ENCODE peak calls at places on chromosomes 3 and 15, in nine cellular contexts. Q is kidney glomerular epithelial cell; X is AG10803; L is astrocyte; W is activated CD4-positive, alpha-beta memory T cell treated with anti-CD3 and anti-CD28 coated beads for 36 hours; D is activated CD8-positive, alpha-beta T cell treated with anti-CD3 and anti-CD28 coated beads for 36 hours; Y is activated naive CD8-positive, alpha-beta T cell treated with anti-CD3 and anti-CD28 coated beads, Interleukin-2, amount 10 ng/mL, durations not matched to agents 7 days and 5 days; O is T-helper 9 cell; A is endothelial cell. P is an unnamed sample.

GRCh38 chr3:184354740-184355139 is 6.7 kb downstream of the CLCN2 start:
- DNase-seq in Q (no peak), X (no peak), L (no peak), W (no peak), D (no peak), Y (no peak), O (no peak), A (no peak), P (no peak)

GRCh38 chr15:44710236-44711088 is 661 bp downstream of the PATL2 start:
- DNase-seq in Q (no peak), X (peak; percentile 22), L (peak; percentile 22), W (peak; percentile 59), D (peak; percentile 67), Y (no peak), O (no peak), A (no peak), P (no peak)

GRCh38 chr3:194312743-194313281 is 38.3 kb downstream of the CPN2 start:
- DNase-seq in Q (peak; percentile 90), X (peak; percentile 80), L (peak; percentile 85), W (peak; percentile 16), D (no peak), Y (peak; percentile 28), O (no peak), A (no peak), P (no peak)

GRCh38 chr3:179069762-179070390 is 1.7 kb downstream of the ZMAT3 start:
- DNase-seq in Q (peak; percentile 11), X (peak; percentile 68), L (peak; percentile 47), W (no peak), D (no peak), Y (no peak), O (no peak), A (no peak), P (no peak)

GRCh38 chr3:67640023-67640660 is 14.3 kb downstream of the SUCLG2 start:
- DNase-seq in Q (no peak), X (no peak), L (peak; percentile 25), W (no peak), D (no peak), Y (no peak), O (no peak), A (no peak), P (no peak)

GRCh38 chr3:50627407-50628051 is 10.6 kb downstream of the MAPKAPK3 start:
- DNase-seq in Q (peak; percentile 52), X (peak; percentile 73), L (peak; percentile 72), W (peak; percentile 59), D (peak; percentile 51), Y (no peak), O (no peak), A (peak; percentile 33), P (no peak)

GRCh38 chr15:74127954-74128784 is 2.2 kb upstream of the ISLR2 start:
- DNase-seq in Q (no peak), X (no peak), L (no peak), W (no peak), D (peak; percentile 19), Y (peak; percentile 50), O (no peak), A (no peak), P (no peak)

GRCh38 chr3:152202976-152203626 is 65.6 kb upstream of the MBNL1 start:
- DNase-seq in Q (no peak), X (no peak), L (no peak), W (no peak), D (peak; percentile 45), Y (no peak), O (no peak), A (no peak), P (no peak)

GRCh38 chr3:146544929-146545528 is 622 bp upstream of the PLSCR1 start:
- DNase-seq in Q (no peak), X (no peak), L (no peak), W (no peak), D (no peak), Y (no peak), O (no peak), A (no peak), P (no peak)

GRCh38 chr15:51579012-51579411 is 43.6 kb downstream of the DMXL2 start:
- DNase-seq in Q (no peak), X (peak; percentile 29), L (no peak), W (no peak), D (no peak), Y (no peak), O (no peak), A (no peak), P (no peak)

GRCh38 chr3:9079674-9080073 is 116.4 kb upstream of the RAD18 start:
- DNase-seq in Q (no peak), X (no peak), L (no peak), W (no peak), D (no peak), Y (no peak), O (no peak), A (no peak), P (no peak)

GRCh38 chr15:57820119-57820518 is 113.6 kb downstream of the POLR2M start:
- DNase-seq in Q (peak; percentile 39), X (peak; percentile 3), L (peak; percentile 23), W (no peak), D (no peak), Y (no peak), O (no peak), A (no peak), P (no peak)

GRCh38 chr3:32453346-32453745 is 49.3 kb downstream of the CMTM6 start:
- DNase-seq in Q (peak; percentile 17), X (peak; percentile 66), L (peak; percentile 81), W (no peak), D (no peak), Y (no peak), O (no peak), A (no peak), P (no peak)

GRCh38 chr3:44045476-44046275 is 196.0 kb upstream of the TOPAZ1 start:
- DNase-seq in Q (peak; percentile 58), X (no peak), L (peak; percentile 26), W (peak; percentile 22), D (peak; percentile 63), Y (no peak), O (no peak), A (no peak), P (no peak)

GRCh38 chr15:62715946-62716345 is 326.6 kb upstream of the TPM1 start:
- DNase-seq in Q (no peak), X (no peak), L (no peak), W (no peak), D (no peak), Y (no peak), O (no peak), A (no peak), P (no peak)

GRCh38 chr3:134367412-134367811 is 6.8 kb downstream of the AMOTL2 start:
- DNase-seq in Q (no peak), X (peak; percentile 36), L (no peak), W (no peak), D (no peak), Y (no peak), O (no peak), A (no peak), P (no peak)

P was measured in CD4-positive, alpha-beta T cell.